ENCODE peak calls at places on chromosomes 11 and 22, in eight cellular contexts. W is H1, F is A549, U is IMR-90, K is SK-N-SH, H is K562, N is HCT116, Z is HepG2. R is an unnamed sample.

GRCh38 chr11:6057452-6057851 is 26.9 kb upstream of the OR56A1 start:
- DNase-seq in W (no peak), F (no peak), U (no peak), K (no peak), H (no peak), N (no peak), Z (no peak), R (no peak)

GRCh38 chr22:23782649-23783048 is 4.1 kb upstream of the SMARCB1 start:
- DNase-seq in W (no peak), F (no peak), U (no peak), K (no peak), H (no peak), N (no peak), Z (no peak), R (no peak)

GRCh38 chr11:440065-441042 is 1.5 kb downstream of the ANO9 start:
- DNase-seq in W (no peak), F (no peak), U (no peak), K (peak), H (peak), N (no peak), Z (peak), R (no peak)

GRCh38 chr11:123197711-123198110 is 2.7 kb upstream of the CLMP start:
- DNase-seq in W (no peak), F (no peak), U (peak), K (no peak), H (no peak), N (no peak), Z (no peak), R (no peak)

GRCh38 chr22:49763138-49763537 is 64.5 kb downstream of the BRD1 start:
- DNase-seq in W (no peak), F (no peak), U (no peak), K (no peak), H (no peak), N (no peak), Z (no peak), R (no peak)

GRCh38 chr11:17687946-17688670 is 31.3 kb upstream of the MYOD1 start:
- DNase-seq in W (no peak), F (no peak), U (no peak), K (no peak), H (no peak), N (no peak), Z (no peak), R (no peak)

GRCh38 chr11:503179-503981 is 3.7 kb downstream of the RNH1 start:
- DNase-seq in W (no peak), F (no peak), U (peak), K (no peak), H (peak), N (no peak), Z (no peak), R (peak)

GRCh38 chr22:31926969-31927368 is 17.4 kb upstream of the YWHAH start:
- DNase-seq in W (peak), F (no peak), U (no peak), K (peak), H (peak), N (no peak), Z (no peak), R (no peak)

GRCh38 chr11:125167292-125167953 is 2.9 kb downstream of the PKNOX2 start:
- DNase-seq in W (peak), F (no peak), U (peak), K (no peak), H (no peak), N (no peak), Z (no peak), R (no peak)

GRCh38 chr11:112345166-112345565 is 84.5 kb upstream of the PLET1 start:
- DNase-seq in W (no peak), F (no peak), U (no peak), K (no peak), H (no peak), N (no peak), Z (no peak), R (no peak)

GRCh38 chr11:120197254-120197891 is 13.5 kb upstream of the OAF start:
- DNase-seq in W (no peak), F (no peak), U (no peak), K (peak), H (no peak), N (no peak), Z (peak), R (no peak)

GRCh38 chr11:34652191-34652958 is 31.5 kb downstream of the EHF start:
- DNase-seq in W (no peak), F (no peak), U (peak), K (no peak), H (peak), N (no peak), Z (no peak), R (no peak)

GRCh38 chr11:91199866-91200265 is 977.0 kb upstream of the CHORDC1 start:
- DNase-seq in W (no peak), F (no peak), U (no peak), K (no peak), H (no peak), N (no peak), Z (no peak), R (no peak)

GRCh38 chr11:75342966-75343870 is 8.2 kb downstream of the ARRB1 start:
- DNase-seq in W (no peak), F (peak), U (peak), K (no peak), H (peak), N (no peak), Z (peak), R (no peak)

GRCh38 chr22:45511847-45512261 is 9.2 kb downstream of the FBLN1 start:
- DNase-seq in W (no peak), F (no peak), U (peak), K (no peak), H (no peak), N (no peak), Z (no peak), R (no peak)

GRCh38 chr11:293852-294661 is 5.1 kb downstream of the PGGHG start:
- DNase-seq in W (no peak), F (no peak), U (no peak), K (no peak), H (no peak), N (no peak), Z (no peak), R (no peak)

GRCh38 chr11:88384004-88384677 is 46.6 kb upstream of the CTSC start:
- DNase-seq in W (no peak), F (peak), U (peak), K (no peak), H (no peak), N (peak), Z (no peak), R (no peak)

GRCh38 chr11:78244080-78244479 is 55.4 kb downstream of the USP35 start:
- DNase-seq in W (no peak), F (no peak), U (no peak), K (no peak), H (no peak), N (no peak), Z (no peak), R (no peak)

GRCh38 chr22:24190566-24191208 is 9.4 kb downstream of the SUSD2 start:
- DNase-seq in W (no peak), F (no peak), U (no peak), K (peak), H (no peak), N (no peak), Z (no peak), R (no peak)

GRCh38 chr11:11856638-11857037 is 14.9 kb downstream of the USP47 start:
- DNase-seq in W (no peak), F (no peak), U (no peak), K (no peak), H (no peak), N (no peak), Z (no peak), R (peak)

GRCh38 chr22:27218521-27218920 is 561.1 kb downstream of the MIAT start:
- DNase-seq in W (no peak), F (no peak), U (no peak), K (peak), H (no peak), N (no peak), Z (no peak), R (no peak)

GRCh38 chr11:30333405-30333804 is 10.5 kb downstream of the ARL14EP start:
- DNase-seq in W (no peak), F (no peak), U (no peak), K (peak), H (peak), N (no peak), Z (peak), R (no peak)

GRCh38 chr11:12684821-12685220 is 10.6 kb downstream of the TEAD1 start:
- DNase-seq in W (no peak), F (no peak), U (no peak), K (no peak), H (peak), N (no peak), Z (no peak), R (no peak)

GRCh38 chr22:37421468-37421877 is 5.8 kb downstream of the ELFN2 start:
- DNase-seq in W (no peak), F (no peak), U (no peak), K (no peak), H (no peak), N (no peak), Z (no peak), R (no peak)

GRCh38 chr22:22230438-22230837 is 14.1 kb upstream of the VPREB1 start:
- DNase-seq in W (no peak), F (no peak), U (no peak), K (no peak), H (no peak), N (no peak), Z (no peak), R (no peak)

GRCh38 chr11:19687372-19687771 is 25.3 kb upstream of the NAV2 start:
- DNase-seq in W (no peak), F (no peak), U (no peak), K (no peak), H (no peak), N (no peak), Z (no peak), R (no peak)

GRCh38 chr11:56577621-56578020 is at the start of gene OR5M10:
- DNase-seq in W (no peak), F (no peak), U (no peak), K (no peak), H (no peak), N (no peak), Z (no peak), R (no peak)

GRCh38 chr11:87322570-87322969 is 284.8 kb downstream of the TMEM135 start:
- DNase-seq in W (no peak), F (no peak), U (no peak), K (no peak), H (no peak), N (no peak), Z (no peak), R (no peak)

GRCh38 chr11:111554532-111554931 is 14.0 kb downstream of the LAYN start:
- DNase-seq in W (no peak), F (no peak), U (no peak), K (no peak), H (no peak), N (no peak), Z (no peak), R (no peak)

GRCh38 chr11:60428517-60428916 is 855 bp upstream of the MS4A5 start:
- DNase-seq in W (no peak), F (no peak), U (no peak), K (no peak), H (no peak), N (peak), Z (no peak), R (no peak)

GRCh38 chr11:124839051-124839971 is 25.9 kb upstream of the ROBO3 start:
- DNase-seq in W (peak), F (no peak), U (no peak), K (peak), H (peak), N (no peak), Z (no peak), R (no peak)

GRCh38 chr11:134524876-134525845 is 113.1 kb upstream of the B3GAT1 start:
- DNase-seq in W (no peak), F (no peak), U (no peak), K (no peak), H (no peak), N (no peak), Z (no peak), R (no peak)

GRCh38 chr11:134643519-134644042 is 231.5 kb upstream of the B3GAT1 start:
- DNase-seq in W (peak), F (no peak), U (no peak), K (peak), H (no peak), N (no peak), Z (no peak), R (no peak)

GRCh38 chr11:102836290-102836875 is 7.0 kb downstream of the MMP3 start:
- DNase-seq in W (no peak), F (no peak), U (peak), K (no peak), H (no peak), N (no peak), Z (no peak), R (no peak)

GRCh38 chr22:39820266-39820665 is 73.3 kb downstream of the ENTHD1 start:
- DNase-seq in W (no peak), F (peak), U (peak), K (no peak), H (no peak), N (peak), Z (no peak), R (no peak)
- TF ChIP-seq RAD21 in W (no peak), F (no peak), U (no peak), K (no peak), H (no peak), N (no peak), Z (no peak), R (no peak)

DNA sequence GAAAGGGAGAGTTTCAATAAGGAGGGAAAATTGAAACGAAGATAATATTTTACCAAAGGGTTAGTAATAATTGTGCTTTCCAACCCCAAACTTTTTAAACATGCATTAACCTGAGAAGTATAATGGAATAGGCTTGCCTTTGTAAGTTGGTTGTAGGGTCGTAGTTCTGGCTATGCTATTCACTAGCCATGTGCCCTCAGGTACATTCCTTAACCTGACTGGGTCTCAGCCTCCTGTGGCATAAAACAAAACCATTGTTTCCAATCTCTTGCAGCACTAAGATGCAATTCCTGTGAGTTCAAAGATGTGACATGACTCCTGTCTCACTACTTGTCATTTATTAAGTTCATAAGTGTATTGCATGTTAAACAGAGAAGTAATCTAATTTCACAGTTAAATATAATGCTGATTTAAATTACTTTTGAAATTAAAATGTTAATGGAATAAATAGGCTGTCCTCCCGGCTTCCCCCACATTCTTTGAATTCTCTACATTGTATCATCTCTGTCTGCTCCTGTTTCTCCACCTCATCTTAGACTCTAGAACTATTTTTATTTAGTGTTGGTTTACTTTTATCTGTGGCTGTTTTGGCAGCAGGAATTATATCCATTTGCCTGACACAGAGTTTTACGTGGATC is 216.2 kb downstream of the FAT3 start:
- DNase-seq in W (no peak), F (no peak), U (no peak), K (no peak), H (no peak), N (no peak), Z (no peak), R (no peak)
- TF ChIP-seq RAD21 in W (no peak), F (no peak), U (no peak), K (no peak), H (no peak), N (no peak), Z (no peak), R (no peak)

GRCh38 chr11:94753630-94754029 is 14.5 kb upstream of the AMOTL1 start:
- DNase-seq in W (no peak), F (no peak), U (no peak), K (no peak), H (no peak), N (no peak), Z (no peak), R (no peak)
- TF ChIP-seq RAD21 in W (no peak), F (no peak), U (no peak), K (no peak), H (no peak), N (no peak), Z (no peak), R (no peak)

DNA sequence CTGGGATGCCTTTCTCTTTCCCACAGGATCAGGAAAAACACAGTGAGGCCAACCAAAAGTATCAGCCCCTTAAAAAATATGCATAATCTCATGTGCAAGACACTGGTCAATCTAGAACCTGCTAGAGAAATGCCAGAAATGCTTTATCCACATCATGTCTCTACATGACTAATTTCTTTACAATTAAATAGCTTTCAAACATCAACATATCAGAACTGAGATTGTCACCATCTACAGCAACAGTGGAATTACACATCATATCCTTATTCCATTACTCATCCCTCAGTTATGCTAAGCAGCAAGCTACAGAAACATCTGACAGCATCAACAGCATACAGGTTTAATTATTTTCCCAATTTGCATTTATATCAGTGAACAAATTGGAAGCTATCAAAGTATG is 78.8 kb downstream of the DDIAS start:
- DNase-seq in W (no peak), F (peak), U (peak), K (no peak), H (no peak), N (peak), Z (no peak), R (no peak)
- TF ChIP-seq RAD21 in W (no peak), F (no peak), U (no peak), K (no peak), H (no peak), N (no peak), Z (no peak), R (no peak)